ENCODE peak calls at places on chromosomes 4 and X, in six cellular contexts. E is GM23248, H is mucosa of descending colon, S is mesendoderm, I is adrenal gland, F is SK-N-SH. U is an unnamed sample. For H3K4me1, the result is how much of the 10 kb centered on the place peaks cover.

GRCh38 chrX:15761564-15762191 is 23.6 kb downstream of the CA5B start:
- DNase-seq in E (peak), H (peak), S (peak), I (peak), F (peak), U (peak)

GRCh38 chr4:146029939-146030710 is 91.5 kb upstream of the ZNF827 start:
- DNase-seq in E (no peak), H (peak), S (peak), I (no peak), F (no peak), U (no peak)

GRCh38 chr4:27350161-27350560 is 489.5 kb downstream of the STIM2 start:
- DNase-seq in E (peak), H (no peak), S (no peak), I (no peak), F (no peak), U (no peak)

GRCh38 chr4:38387819-38388218 is 276.2 kb upstream of the KLF3 start:
- DNase-seq in E (no peak), H (no peak), S (no peak), I (no peak), F (no peak), U (no peak)

GRCh38 chr4:30536231-30536630 is 183.9 kb upstream of the PCDH7 start:
- DNase-seq in E (no peak), H (no peak), S (no peak), I (no peak), F (no peak), U (no peak)

GRCh38 chr4:145042601-145043000 is 55.4 kb downstream of the ANAPC10 start:
- DNase-seq in E (no peak), H (no peak), S (no peak), I (no peak), F (no peak), U (no peak)

GRCh38 chr4:39613093-39613656 is 25.5 kb downstream of the SMIM14 start:
- DNase-seq in E (peak), H (no peak), S (no peak), I (no peak), F (no peak), U (no peak)

GRCh38 chrX:136794080-136794479 is 13.3 kb upstream of the ARHGEF6 start:
- DNase-seq in E (no peak), H (no peak), S (no peak), I (no peak), F (no peak), U (no peak)

GRCh38 chr4:59920414-59920813 is 1279.7 kb upstream of the ADGRL3 start:
- DNase-seq in E (no peak), H (no peak), S (peak), I (no peak), F (no peak), U (no peak)

GRCh38 chrX:2471641-2472040 is 29.1 kb downstream of the DHRSX start:
- DNase-seq in E (no peak), H (no peak), S (no peak), I (no peak), F (no peak), U (no peak)

GRCh38 chrX:101219116-101219839 is at the start of gene DRP2:
- DNase-seq in E (peak), H (no peak), S (no peak), I (no peak), F (no peak), U (no peak)

GRCh38 chr4:175419120-175419774 is 392.8 kb downstream of the GPM6A start:
- DNase-seq in E (peak), H (no peak), S (peak), I (no peak), F (no peak), U (no peak)

GRCh38 chr4:128649575-128650205 is 159.8 kb upstream of the JADE1 start:
- DNase-seq in E (peak), H (peak), S (no peak), I (no peak), F (no peak), U (no peak)

GRCh38 chrX:130136497-130136896 is 26.2 kb upstream of the ELF4 start:
- DNase-seq in E (no peak), H (no peak), S (no peak), I (no peak), F (no peak), U (no peak)

GRCh38 chrX:106035064-106035463 is 3.5 kb downstream of the SERPINA7 start:
- DNase-seq in E (no peak), H (no peak), S (peak), I (no peak), F (no peak), U (no peak)

GRCh38 chr4:146379744-146380143 is 142.0 kb downstream of the SLC10A7 start:
- DNase-seq in E (no peak), H (no peak), S (no peak), I (no peak), F (no peak), U (no peak)

GRCh38 chr4:140315032-140315826 is 58.2 kb upstream of the SCOC start:
- DNase-seq in E (peak), H (no peak), S (no peak), I (no peak), F (no peak), U (no peak)

GRCh38 chrX:136572030-136572429 is 40.0 kb downstream of the VGLL1 start:
- DNase-seq in E (peak), H (no peak), S (no peak), I (no peak), F (no peak), U (no peak)

GRCh38 chr4:73045894-73046293 is 23.6 kb downstream of the COX18 start:
- DNase-seq in E (no peak), H (no peak), S (no peak), I (no peak), F (no peak), U (no peak)

GRCh38 chr4:34105311-34105710 is 2139.0 kb downstream of the ARAP2 start:
- DNase-seq in E (peak), H (no peak), S (no peak), I (no peak), F (no peak), U (no peak)

GRCh38 chr4:182416101-182416500 is 172.9 kb downstream of the TENM3 start:
- DNase-seq in E (no peak), H (no peak), S (no peak), I (no peak), F (no peak), U (no peak)

GRCh38 chrX:30982467-30982866 is 89.4 kb downstream of the FTHL17 start:
- DNase-seq in E (no peak), H (no peak), S (no peak), I (no peak), F (no peak), U (no peak)

GRCh38 chrX:617891-618290 is 12.7 kb upstream of the SHOX start:
- DNase-seq in E (no peak), H (no peak), S (no peak), I (no peak), F (no peak), U (no peak)

GRCh38 chrX:40615976-40616375 is 7.3 kb upstream of the MPC1L start:
- DNase-seq in E (no peak), H (no peak), S (no peak), I (no peak), F (no peak), U (no peak)

GRCh38 chrX:8043121-8043520 is 115.9 kb upstream of the PNPLA4 start:
- DNase-seq in E (no peak), H (no peak), S (peak), I (no peak), F (no peak), U (no peak)

GRCh38 chrX:16114640-16115039 is 8.7 kb upstream of the GRPR start:
- DNase-seq in E (peak), H (no peak), S (no peak), I (no peak), F (no peak), U (no peak)

GRCh38 chr4:41839945-41840854 is 91.7 kb upstream of the PHOX2B start:
- DNase-seq in E (no peak), H (no peak), S (no peak), I (no peak), F (no peak), U (no peak)

GRCh38 chr4:56681158-56681848 is at the start of gene HOPX:
- DNase-seq in E (no peak), H (peak), S (peak), I (peak), F (no peak), U (peak)

GRCh38 chr4:109939153-109939552 is 26.5 kb downstream of the EGF start:
- DNase-seq in E (no peak), H (no peak), S (no peak), I (no peak), F (no peak), U (no peak)

GRCh38 chr4:189940178-189941004 is at the start of gene FRG1:
- DNase-seq in E (peak), H (peak), S (peak), I (peak), F (peak), U (peak)

GRCh38 chrX:14675500-14675899 is 146.2 kb downstream of the GLRA2 start:
- DNase-seq in E (no peak), H (no peak), S (no peak), I (no peak), F (no peak), U (no peak)

GRCh38 chrX:12991575-12991974 is 16.7 kb downstream of the TMSB4X start:
- DNase-seq in E (no peak), H (no peak), S (no peak), I (no peak), F (no peak), U (no peak)

GRCh38 chrX:8673211-8673610 is 58.7 kb downstream of the ANOS1 start:
- DNase-seq in E (no peak), H (no peak), S (no peak), I (no peak), F (no peak), U (no peak)

GRCh38 chr4:94649381-94650128 is 108.2 kb upstream of the BMPR1B start:
- DNase-seq in E (no peak), H (no peak), S (no peak), I (no peak), F (no peak), U (no peak)

GRCh38 chrX:2542826-2543551 is 42.2 kb upstream of the DHRSX start:
- DNase-seq in E (no peak), H (no peak), S (no peak), I (no peak), F (no peak), U (no peak)

GRCh38 chrX:153956044-153956907 is 11.8 kb upstream of the RENBP start:
- DNase-seq in E (no peak), H (no peak), S (no peak), I (no peak), F (no peak), U (no peak)

GRCh38 chr4:168613869-168614268 is 117.0 kb downstream of the PALLD start:
- DNase-seq in E (no peak), H (no peak), S (no peak), I (no peak), F (no peak), U (no peak)
- H3K4me1 ChIP-seq in E (half or more), H (under half), S (under half), I (under half), F (half or more), U (under half)

DNA sequence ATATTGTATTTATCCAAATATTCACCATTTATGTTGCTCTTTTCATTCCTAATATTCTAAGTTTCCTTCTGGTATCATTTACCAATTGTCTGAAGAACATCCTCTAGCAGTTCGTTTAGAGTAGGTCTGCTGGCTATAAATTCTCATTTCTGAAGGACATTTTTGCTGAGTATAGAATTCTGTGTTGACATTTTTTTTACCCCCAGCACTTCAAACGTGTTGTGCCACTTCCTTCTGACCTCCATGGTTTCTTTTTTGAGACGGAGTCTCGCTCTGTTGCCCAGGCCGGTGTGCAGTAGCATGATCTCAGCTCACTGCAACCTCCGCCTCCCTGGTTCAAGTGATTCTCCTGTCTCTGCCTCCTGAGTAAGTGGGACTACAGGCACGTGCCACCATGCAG is 26.4 kb downstream of the JADE3 start:
- DNase-seq in E (no peak), H (no peak), S (no peak), I (no peak), F (no peak), U (no peak)
- H3K4me1 ChIP-seq in E (under half), H (under half), S (under half), I (under half), F (under half), U (under half)

GRCh38 chr4:7926822-7927221 is 12.8 kb downstream of the AFAP1 start:
- DNase-seq in E (no peak), H (no peak), S (no peak), I (no peak), F (no peak), U (no peak)
- H3K4me1 ChIP-seq in E (under half), H (under half), S (under half), I (under half), F (under half), U (under half)

GRCh38 chrX:10095698-10096432 is 60.9 kb upstream of the CLCN4 start:
- DNase-seq in E (no peak), H (no peak), S (no peak), I (no peak), F (no peak), U (no peak)
- H3K4me1 ChIP-seq in E (under half), H (under half), S (under half), I (under half), F (under half), U (under half)

DNA sequence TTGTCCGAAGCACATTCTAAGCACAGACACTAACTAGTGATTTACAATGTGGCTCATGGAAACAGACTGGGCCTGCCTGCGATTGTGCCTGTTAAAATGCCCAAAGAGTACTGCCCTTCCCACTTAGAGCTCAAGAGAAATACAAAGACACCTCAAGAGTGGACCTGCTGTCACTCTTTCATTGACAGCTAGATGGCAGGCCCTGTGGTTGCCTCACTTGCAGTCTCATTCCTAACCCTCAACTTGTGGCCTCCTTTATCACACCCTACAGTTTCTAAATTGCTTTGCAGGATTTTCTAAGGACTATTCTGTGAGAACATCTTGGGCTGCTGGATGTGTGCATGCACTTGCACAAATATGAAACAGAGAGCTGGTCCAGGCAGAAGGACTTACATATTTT is 331.0 kb upstream of the EMCN start:
- DNase-seq in E (no peak), H (no peak), S (peak), I (no peak), F (no peak), U (no peak)
- H3K4me1 ChIP-seq in E (under half), H (under half), S (under half), I (under half), F (under half), U (under half)

DNA sequence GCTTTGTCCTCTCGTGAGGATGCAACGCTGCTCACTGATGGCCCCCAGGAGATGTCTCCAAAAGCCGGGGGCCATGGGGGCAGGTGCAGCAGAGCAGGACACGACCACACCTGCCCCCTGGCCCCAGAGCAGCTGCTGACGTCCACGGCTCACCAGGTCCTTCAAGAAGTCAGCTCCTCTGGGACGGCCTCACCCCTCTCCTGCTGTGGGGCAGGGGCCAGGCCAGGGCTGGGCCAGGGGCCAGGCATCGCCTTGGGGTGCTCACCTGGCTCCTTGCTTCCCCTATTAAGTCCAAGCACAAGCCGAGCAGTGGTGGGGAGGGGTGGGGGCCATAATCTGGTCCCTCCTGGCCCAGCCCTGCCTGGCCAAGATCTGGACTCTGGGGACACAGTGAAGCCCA is 28.6 kb upstream of the MXD4 start:
- DNase-seq in E (no peak), H (no peak), S (no peak), I (no peak), F (no peak), U (no peak)
- H3K4me1 ChIP-seq in E (under half), H (under half), S (under half), I (under half), F (under half), U (under half)

GRCh38 chr4:76987153-76987562 is 37.6 kb downstream of the SEPTIN11 start:
- DNase-seq in E (peak), H (no peak), S (peak), I (no peak), F (no peak), U (no peak)

GRCh38 chr4:76987685-76988084 is 38.1 kb downstream of the SEPTIN11 start:
- DNase-seq in E (peak), H (no peak), S (no peak), I (no peak), F (no peak), U (no peak)

GRCh38 chr4:76984127-76984526 is 34.6 kb downstream of the SEPTIN11 start:
- DNase-seq in E (peak), H (no peak), S (peak), I (no peak), F (peak), U (no peak)

GRCh38 chr4:76982638-76983579 is 33.4 kb downstream of the SEPTIN11 start:
- DNase-seq in E (peak), H (no peak), S (no peak), I (no peak), F (no peak), U (no peak)

GRCh38 chr4:76984788-76985211 is 35.2 kb downstream of the SEPTIN11 start:
- DNase-seq in E (peak), H (peak), S (peak), I (peak), F (peak), U (no peak)
- H3K4me1 ChIP-seq in E (half or more), H (under half), S (under half), I (under half), F (half or more), U (under half)

U was measured in naive thymus-derived CD4-positive, alpha-beta T cell.